ENCODE peak calls at places on chromosome 1, in seven cellular contexts. E is NCI-H1092 treated with DMSO at 0.1 percent for 48 hours; Z is GM23338; L is stimulated activated CD8-positive, alpha-beta memory T cell treated with anti-CD3 and anti-CD28 coated beads, Interleukin-7, amount 100 ng/mL, for 24 hours; B is NCI-H2171 treated with DMSO at 0.1 percent for 48 hours; C is progenitor cell of endocrine pancreas; T is GF-D8. R is an unnamed sample.

GRCh38 chr1:116286541-116286971 is 86.5 kb upstream of the ATP1A1 start:
- DNase-seq in Z (no peak), T (no peak), L (no peak), E (no peak), C (no peak), B (no peak), R (peak)

GRCh38 chr1:230170610-230171009 is 103.6 kb downstream of the GALNT2 start:
- DNase-seq in E (no peak), B (peak), Z (peak), C (no peak), L (no peak), T (no peak), R (no peak)

GRCh38 chr1:77398115-77398514 is 116.3 kb downstream of the AK5 start:
- DNase-seq in E (no peak), L (no peak), T (no peak), Z (peak), B (peak), C (no peak), R (no peak)

GRCh38 chr1:33099290-33100118 is 18.6 kb downstream of the AZIN2 start:
- DNase-seq in L (peak), E (no peak), C (no peak), B (no peak), Z (peak), T (peak), R (no peak)

GRCh38 chr1:227734546-227734857 is 600 bp downstream of the JMJD4 start:
- DNase-seq in T (no peak), C (no peak), L (no peak), Z (peak), B (no peak), E (no peak), R (no peak)

GRCh38 chr1:2368053-2368744 is 23.2 kb downstream of the MORN1 start:
- DNase-seq in B (no peak), T (no peak), C (no peak), E (no peak), L (no peak), Z (peak), R (no peak)

GRCh38 chr1:94101613-94101940 is 19.4 kb downstream of the ABCA4 start:
- DNase-seq in L (no peak), Z (no peak), B (no peak), E (no peak), T (no peak), C (no peak), R (no peak)

GRCh38 chr1:2977886-2978611 is 43.2 kb upstream of the ACTRT2 start:
- DNase-seq in L (no peak), B (no peak), C (no peak), T (no peak), E (no peak), Z (no peak), R (no peak)

GRCh38 chr1:6140413-6140812 is 39.7 kb downstream of the CHD5 start:
- DNase-seq in T (no peak), L (no peak), E (no peak), B (no peak), C (no peak), Z (no peak), R (no peak)

GRCh38 chr1:247288341-247288740 is 32.5 kb downstream of the VN1R5 start:
- DNase-seq in T (no peak), L (no peak), B (no peak), E (no peak), Z (no peak), C (no peak), R (no peak)

GRCh38 chr1:112501810-112502641 is 6.7 kb upstream of the WNT2B start:
- DNase-seq in B (peak), E (peak), C (peak), L (no peak), T (no peak), Z (peak), R (no peak)

GRCh38 chr1:108854226-108855019 is 2.5 kb downstream of the AKNAD1 start:
- DNase-seq in C (no peak), T (no peak), E (no peak), B (no peak), Z (no peak), L (no peak), R (no peak)